ENCODE peak calls at places on chromosomes 4 and X, in six cellular contexts. One of them, this sample, is unnamed.

GRCh38 chrX:16023790-16024734 is 99.3 kb upstream of the GRPR start:
- DNase-seq in hippocampal formation: no peak
- DNase-seq in kidney epithelial cell: peak; percentile 73
- DNase-seq in stimulated activated CD4-positive, alpha-beta T cell treated with anti-CD3 and anti-CD28 coated beads, Interleukin-4, amount 100 ng/mL, for 24 hours: peak; percentile 4
- DNase-seq in A549: peak; percentile 50
- DNase-seq in uterus: no peak
- DNase-seq in this sample: peak; percentile 63

GRCh38 chr4:87068591-87069021 is 133.8 kb downstream of the AFF1 start:
- DNase-seq in kidney epithelial cell: no peak
- DNase-seq in hippocampal formation: no peak
- DNase-seq in stimulated activated CD4-positive, alpha-beta T cell treated with anti-CD3 and anti-CD28 coated beads, Interleukin-4, amount 100 ng/mL, for 24 hours: no peak
- DNase-seq in uterus: no peak
- DNase-seq in A549: no peak
- DNase-seq in this sample: no peak

GRCh38 chr4:138290803-138291202 is 48.7 kb upstream of the SLC7A11 start:
- DNase-seq in stimulated activated CD4-positive, alpha-beta T cell treated with anti-CD3 and anti-CD28 coated beads, Interleukin-4, amount 100 ng/mL, for 24 hours: no peak
- DNase-seq in hippocampal formation: no peak
- DNase-seq in kidney epithelial cell: no peak
- DNase-seq in uterus: no peak
- DNase-seq in A549: no peak
- DNase-seq in this sample: peak; percentile 18

GRCh38 chr4:26157541-26157940 is 163.3 kb upstream of the RBPJ start:
- DNase-seq in kidney epithelial cell: no peak
- DNase-seq in hippocampal formation: no peak
- DNase-seq in uterus: no peak
- DNase-seq in stimulated activated CD4-positive, alpha-beta T cell treated with anti-CD3 and anti-CD28 coated beads, Interleukin-4, amount 100 ng/mL, for 24 hours: no peak
- DNase-seq in A549: no peak
- DNase-seq in this sample: peak; percentile 76

GRCh38 chrX:16617382-16617781 is 32.6 kb upstream of the S100G start:
- DNase-seq in uterus: no peak
- DNase-seq in A549: no peak
- DNase-seq in kidney epithelial cell: no peak
- DNase-seq in hippocampal formation: no peak
- DNase-seq in stimulated activated CD4-positive, alpha-beta T cell treated with anti-CD3 and anti-CD28 coated beads, Interleukin-4, amount 100 ng/mL, for 24 hours: no peak
- DNase-seq in this sample: no peak

GRCh38 chrX:119015407-119016242 is 41.2 kb downstream of the LONRF3 start:
- DNase-seq in kidney epithelial cell: peak; percentile 73
- DNase-seq in A549: peak; percentile 14
- DNase-seq in hippocampal formation: no peak
- DNase-seq in stimulated activated CD4-positive, alpha-beta T cell treated with anti-CD3 and anti-CD28 coated beads, Interleukin-4, amount 100 ng/mL, for 24 hours: peak; percentile 40
- DNase-seq in uterus: peak; percentile 43
- DNase-seq in this sample: peak; percentile 83

GRCh38 chr4:665381-665750 is 8.7 kb downstream of the ATP5ME start:
- DNase-seq in uterus: no peak
- DNase-seq in stimulated activated CD4-positive, alpha-beta T cell treated with anti-CD3 and anti-CD28 coated beads, Interleukin-4, amount 100 ng/mL, for 24 hours: no peak
- DNase-seq in hippocampal formation: no peak
- DNase-seq in A549: no peak
- DNase-seq in kidney epithelial cell: no peak
- DNase-seq in this sample: no peak

GRCh38 chr4:172134536-172134935 is 321.3 kb downstream of the GALNTL6 start:
- DNase-seq in stimulated activated CD4-positive, alpha-beta T cell treated with anti-CD3 and anti-CD28 coated beads, Interleukin-4, amount 100 ng/mL, for 24 hours: no peak
- DNase-seq in kidney epithelial cell: no peak
- DNase-seq in uterus: no peak
- DNase-seq in A549: no peak
- DNase-seq in hippocampal formation: no peak
- DNase-seq in this sample: no peak

GRCh38 chr4:3313139-3313538 is 20.3 kb downstream of the RGS12 start:
- DNase-seq in kidney epithelial cell: no peak
- DNase-seq in hippocampal formation: no peak
- DNase-seq in uterus: no peak
- DNase-seq in A549: no peak
- DNase-seq in stimulated activated CD4-positive, alpha-beta T cell treated with anti-CD3 and anti-CD28 coated beads, Interleukin-4, amount 100 ng/mL, for 24 hours: no peak
- DNase-seq in this sample: no peak

GRCh38 chrX:54248309-54248708 is 65.3 kb upstream of the FAM120C start:
- DNase-seq in stimulated activated CD4-positive, alpha-beta T cell treated with anti-CD3 and anti-CD28 coated beads, Interleukin-4, amount 100 ng/mL, for 24 hours: no peak
- DNase-seq in hippocampal formation: no peak
- DNase-seq in A549: peak; percentile 15
- DNase-seq in kidney epithelial cell: peak; percentile 1
- DNase-seq in uterus: no peak
- DNase-seq in this sample: peak; percentile 9

GRCh38 chr4:33494150-33494549 is 2750.2 kb downstream of the ARAP2 start:
- DNase-seq in uterus: no peak
- DNase-seq in kidney epithelial cell: no peak
- DNase-seq in A549: no peak
- DNase-seq in hippocampal formation: no peak
- DNase-seq in stimulated activated CD4-positive, alpha-beta T cell treated with anti-CD3 and anti-CD28 coated beads, Interleukin-4, amount 100 ng/mL, for 24 hours: no peak
- DNase-seq in this sample: peak; percentile 13

GRCh38 chr4:130640583-130640982 is 1544.6 kb downstream of the C4orf33 start:
- DNase-seq in uterus: no peak
- DNase-seq in kidney epithelial cell: no peak
- DNase-seq in stimulated activated CD4-positive, alpha-beta T cell treated with anti-CD3 and anti-CD28 coated beads, Interleukin-4, amount 100 ng/mL, for 24 hours: no peak
- DNase-seq in A549: no peak
- DNase-seq in hippocampal formation: no peak
- DNase-seq in this sample: no peak

GRCh38 chrX:56563231-56564116 is at the start of gene UBQLN2:
- DNase-seq in kidney epithelial cell: no peak
- DNase-seq in A549: no peak
- DNase-seq in hippocampal formation: peak; percentile 69
- DNase-seq in uterus: peak; percentile 78
- DNase-seq in stimulated activated CD4-positive, alpha-beta T cell treated with anti-CD3 and anti-CD28 coated beads, Interleukin-4, amount 100 ng/mL, for 24 hours: peak; percentile 79
- DNase-seq in this sample: peak; percentile 79

GRCh38 chr4:75708218-75708691 is 16.1 kb upstream of the USO1 start:
- DNase-seq in kidney epithelial cell: no peak
- DNase-seq in hippocampal formation: no peak
- DNase-seq in uterus: no peak
- DNase-seq in stimulated activated CD4-positive, alpha-beta T cell treated with anti-CD3 and anti-CD28 coated beads, Interleukin-4, amount 100 ng/mL, for 24 hours: peak; percentile 43
- DNase-seq in A549: no peak
- DNase-seq in this sample: no peak

GRCh38 chr4:126938023-126938422 is 694.7 kb upstream of the INTU start:
- DNase-seq in hippocampal formation: no peak
- DNase-seq in A549: no peak
- DNase-seq in stimulated activated CD4-positive, alpha-beta T cell treated with anti-CD3 and anti-CD28 coated beads, Interleukin-4, amount 100 ng/mL, for 24 hours: no peak
- DNase-seq in kidney epithelial cell: no peak
- DNase-seq in uterus: no peak
- DNase-seq in this sample: no peak

GRCh38 chr4:3340703-3341088 is 47.9 kb downstream of the RGS12 start:
- DNase-seq in stimulated activated CD4-positive, alpha-beta T cell treated with anti-CD3 and anti-CD28 coated beads, Interleukin-4, amount 100 ng/mL, for 24 hours: no peak
- DNase-seq in A549: no peak
- DNase-seq in uterus: no peak
- DNase-seq in kidney epithelial cell: no peak
- DNase-seq in hippocampal formation: no peak
- DNase-seq in this sample: no peak

GRCh38 chrX:15579778-15580747 is 20.7 kb downstream of the ACE2 start:
- DNase-seq in kidney epithelial cell: no peak
- DNase-seq in stimulated activated CD4-positive, alpha-beta T cell treated with anti-CD3 and anti-CD28 coated beads, Interleukin-4, amount 100 ng/mL, for 24 hours: no peak
- DNase-seq in hippocampal formation: no peak
- DNase-seq in uterus: no peak
- DNase-seq in A549: no peak
- DNase-seq in this sample: peak; percentile 1

GRCh38 chrX:989959-990510 is 222.4 kb downstream of the CRLF2 start:
- DNase-seq in uterus: peak; percentile 82
- DNase-seq in stimulated activated CD4-positive, alpha-beta T cell treated with anti-CD3 and anti-CD28 coated beads, Interleukin-4, amount 100 ng/mL, for 24 hours: peak; percentile 17
- DNase-seq in A549: peak; percentile 48
- DNase-seq in kidney epithelial cell: peak; percentile 50
- DNase-seq in hippocampal formation: peak; percentile 62
- DNase-seq in this sample: peak; percentile 65